ENCODE peak calls at places on chromosome 3, in four cellular contexts. E is CD8-positive, alpha-beta T cell; V is thoracic aorta; N is body of pancreas. P is an unnamed sample. For H3K4me1, the result is how much of the 10 kb centered on the place peaks cover.

GRCh38 chr3:188686319-188686718 is 485.5 kb upstream of the TPRG1 start:
- DNase-seq in E (no peak), V (no peak), N (no peak), P (no peak)

GRCh38 chr3:44359146-44359751 is 20.7 kb downstream of the TCAIM start:
- DNase-seq in E (no peak), V (no peak), N (no peak), P (no peak)

GRCh38 chr3:112425858-112426750 is 73.2 kb downstream of the BTLA start:
- DNase-seq in E (no peak), V (no peak), N (no peak), P (no peak)

GRCh38 chr3:100402150-100402706 is 889 bp downstream of the LNP1 start:
- DNase-seq in E (no peak), V (no peak), N (no peak), P (peak)

GRCh38 chr3:98612996-98613517 is 19.6 kb upstream of the CPOX start:
- DNase-seq in E (no peak), V (no peak), N (peak), P (no peak)

GRCh38 chr3:118974356-118975097 is 60.1 kb downstream of the IGSF11 start:
- DNase-seq in E (no peak), V (no peak), N (no peak), P (no peak)

GRCh38 chr3:99875573-99875924 is 57.9 kb downstream of the CMSS1 start:
- DNase-seq in E (no peak), V (no peak), N (no peak), P (peak)

GRCh38 chr3:178602864-178603263 is 66.6 kb downstream of the KCNMB2 start:
- DNase-seq in E (no peak), V (no peak), N (no peak), P (no peak)

GRCh38 chr3:183038221-183038620 is 57.9 kb upstream of the DCUN1D1 start:
- DNase-seq in E (no peak), V (no peak), N (peak), P (no peak)

GRCh38 chr3:65944252-65944651 is 94.5 kb downstream of the MAGI1 start:
- DNase-seq in E (no peak), V (no peak), N (no peak), P (no peak)
- H3K4me1 ChIP-seq in E (under half), V (under half), N (under half), P (under half)

GRCh38 chr3:150411971-150412370 is 3.9 kb downstream of the TSC22D2 start:
- DNase-seq in E (no peak), V (no peak), N (no peak), P (peak)

GRCh38 chr3:150412599-150413069 is 4.5 kb downstream of the TSC22D2 start:
- DNase-seq in E (no peak), V (no peak), N (peak), P (peak)

GRCh38 chr3:150414273-150414672 is 6.2 kb downstream of the TSC22D2 start:
- DNase-seq in E (no peak), V (no peak), N (peak), P (peak)

GRCh38 chr3:150411106-150411460 is 3.0 kb downstream of the TSC22D2 start:
- DNase-seq in E (no peak), V (no peak), N (no peak), P (no peak)

DNA sequence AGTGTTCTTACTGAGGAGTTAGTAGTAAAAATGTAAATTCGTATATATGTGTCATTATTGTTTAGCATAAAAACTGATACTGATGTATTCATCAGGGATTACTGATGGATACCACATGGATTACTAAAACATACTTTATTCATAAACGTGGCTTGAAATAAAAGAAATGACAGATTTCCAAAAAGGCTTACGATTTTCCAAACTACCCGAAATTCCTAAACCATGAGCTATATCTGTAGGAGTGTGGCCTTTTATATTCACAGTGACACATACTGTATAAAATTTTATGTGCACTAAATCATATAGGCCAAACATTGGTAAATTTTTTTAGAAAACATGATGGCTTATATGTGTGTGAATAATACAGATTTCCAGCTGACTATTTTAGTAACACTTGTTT is 6.9 kb downstream of the TSC22D2 start:
- DNase-seq in E (no peak), V (no peak), N (no peak), P (peak)
- H3K4me1 ChIP-seq in E (under half), V (under half), N (half or more), P (half or more)

GRCh38 chr3:195540031-195540430 is 3.1 kb downstream of the PPP1R2 start:
- DNase-seq in E (no peak), V (no peak), N (no peak), P (no peak)
- H3K4me1 ChIP-seq in E (half or more), V (under half), N (under half), P (under half)

GRCh38 chr3:193896419-193896818 is 239.5 kb upstream of the HES1 start:
- DNase-seq in E (no peak), V (no peak), N (no peak), P (no peak)

GRCh38 chr3:193901007-193901406 is 234.9 kb upstream of the HES1 start:
- DNase-seq in E (no peak), V (no peak), N (no peak), P (no peak)

GRCh38 chr3:193897791-193898190 is 238.2 kb upstream of the HES1 start:
- DNase-seq in E (no peak), V (no peak), N (no peak), P (no peak)

GRCh38 chr3:193897288-193897687 is 238.7 kb upstream of the HES1 start:
- DNase-seq in E (no peak), V (no peak), N (no peak), P (no peak)

DNA sequence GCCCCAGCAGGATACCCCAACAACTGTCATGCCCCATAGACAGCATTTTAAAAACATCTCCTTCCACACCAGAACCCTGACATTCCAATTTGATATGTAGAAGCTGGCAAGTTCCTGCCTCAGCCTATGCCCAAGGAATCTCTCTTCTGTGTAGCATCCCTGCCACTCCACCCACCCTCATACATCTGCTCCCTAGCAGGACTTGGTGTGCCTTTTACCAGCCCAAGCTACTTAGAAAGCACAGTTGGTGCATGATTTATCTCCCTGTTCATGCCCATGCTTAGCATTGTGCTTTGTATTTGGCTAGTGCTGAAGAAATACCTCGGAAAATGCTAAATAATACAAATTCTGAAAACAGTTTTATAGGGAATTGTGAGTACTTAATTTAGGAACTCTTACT is 236.9 kb upstream of the HES1 start:
- DNase-seq in E (no peak), V (no peak), N (no peak), P (no peak)
- H3K4me1 ChIP-seq in E (under half), V (under half), N (under half), P (under half)

GRCh38 chr3:48016336-48016973 is at the start of gene MAP4:
- DNase-seq in E (no peak), V (no peak), N (no peak), P (peak)
- H3K4me1 ChIP-seq in E (under half), V (half or more), N (half or more), P (half or more)

DNA sequence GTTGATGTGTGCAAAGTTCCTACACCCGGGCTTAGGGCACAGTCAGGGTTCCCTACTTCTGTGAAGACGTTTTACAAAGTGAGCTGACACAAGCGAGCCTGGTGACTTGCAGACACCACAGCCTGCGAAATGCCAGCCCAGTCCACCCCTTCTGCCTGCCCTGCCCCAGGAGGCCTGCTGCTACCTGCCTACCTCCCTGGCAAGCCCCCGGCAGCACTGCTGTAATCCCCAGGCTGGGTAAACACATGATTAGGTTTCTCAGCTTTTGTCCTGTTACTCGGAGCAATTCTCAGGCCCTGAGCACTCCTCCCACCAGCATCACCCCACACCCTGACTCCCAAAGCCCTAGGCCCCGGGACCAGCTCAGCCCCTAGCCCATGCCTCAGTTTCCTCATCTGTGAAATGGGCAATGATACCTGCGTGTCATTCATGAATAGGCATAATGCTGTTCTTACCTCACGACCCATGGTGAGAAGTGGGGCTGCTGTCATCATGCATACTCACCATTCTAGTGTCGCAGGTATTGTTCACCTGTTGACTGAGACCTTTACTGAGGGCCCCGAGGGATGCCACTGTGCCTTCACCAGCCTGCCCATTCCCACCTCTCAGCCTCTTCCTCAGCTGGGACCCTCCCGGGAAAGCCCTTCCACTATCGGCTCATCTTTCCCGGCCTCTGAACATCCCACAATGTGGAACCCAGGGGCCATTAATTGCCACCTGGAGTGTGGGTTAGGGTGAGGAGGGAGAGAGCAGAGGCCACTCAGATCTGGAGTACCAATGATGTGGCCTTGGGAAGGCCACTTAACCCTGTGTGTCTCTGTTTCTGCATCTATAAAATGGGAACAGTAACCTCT is 31.5 kb upstream of the SLC6A6 start:
- DNase-seq in E (no peak), V (no peak), N (no peak), P (no peak)
- H3K4me1 ChIP-seq in E (under half), V (under half), N (under half), P (under half)

GRCh38 chr3:129559565-129560079 is 16.6 kb downstream of the H1-8 start:
- DNase-seq in E (no peak), V (no peak), N (no peak), P (no peak)
- H3K4me1 ChIP-seq in E (under half), V (half or more), N (under half), P (half or more)

GRCh38 chr3:31224936-31225335 is 307.8 kb upstream of the STT3B start:
- DNase-seq in E (no peak), V (no peak), N (no peak), P (no peak)
- H3K4me1 ChIP-seq in E (half or more), V (under half), N (under half), P (under half)

GRCh38 chr3:134369231-134369741 is 5.0 kb downstream of the AMOTL2 start:
- DNase-seq in E (no peak), V (no peak), N (no peak), P (peak)
- H3K4me1 ChIP-seq in E (under half), V (half or more), N (half or more), P (half or more)

P was measured in adipocyte.